ENCODE peak calls at places on chromosomes 6 and 20, in eight cellular contexts. One of them, this sample, is unnamed.

GRCh38 chr20:54601831-54602515 is 126.6 kb downstream of the DOK5 start:
- DNase-seq in lower leg skin: no peak
- DNase-seq in T-helper 2 cell: no peak
- DNase-seq in epithelial cell of esophagus: no peak
- DNase-seq in heart left ventricle: no peak
- DNase-seq in NCI-H1105 treated with DMSO at 0.1 percent for 48 hours: no peak
- DNase-seq in NCI-H82: no peak
- DNase-seq in Daoy: no peak
- DNase-seq in this sample: no peak

GRCh38 chr6:116969211-116969863 is 92.3 kb downstream of the RFX6 start:
- DNase-seq in lower leg skin: no peak
- DNase-seq in T-helper 2 cell: no peak
- DNase-seq in epithelial cell of esophagus: peak; percentile 73
- DNase-seq in heart left ventricle: no peak
- DNase-seq in NCI-H1105 treated with DMSO at 0.1 percent for 48 hours: peak; percentile 74
- DNase-seq in NCI-H82: peak; percentile 76
- DNase-seq in Daoy: peak; percentile 58
- DNase-seq in this sample: no peak

GRCh38 chr6:106185626-106186025 is 99.5 kb downstream of the PRDM1 start:
- DNase-seq in lower leg skin: no peak
- DNase-seq in T-helper 2 cell: no peak
- DNase-seq in epithelial cell of esophagus: no peak
- DNase-seq in heart left ventricle: no peak
- DNase-seq in NCI-H1105 treated with DMSO at 0.1 percent for 48 hours: no peak
- DNase-seq in NCI-H82: no peak
- DNase-seq in Daoy: no peak
- DNase-seq in this sample: no peak

GRCh38 chr20:3744806-3745685 is 12.6 kb downstream of the HSPA12B start:
- DNase-seq in lower leg skin: peak; percentile 92
- DNase-seq in T-helper 2 cell: peak; percentile 74
- DNase-seq in epithelial cell of esophagus: peak; percentile 93
- DNase-seq in heart left ventricle: peak; percentile 72
- DNase-seq in NCI-H1105 treated with DMSO at 0.1 percent for 48 hours: peak; percentile 79
- DNase-seq in NCI-H82: peak; percentile 85
- DNase-seq in Daoy: peak; percentile 65
- DNase-seq in this sample: peak; percentile 72

GRCh38 chr6:168877821-168878282 is 375.8 kb downstream of the THBS2 start:
- DNase-seq in lower leg skin: peak; percentile 78
- DNase-seq in T-helper 2 cell: no peak
- DNase-seq in epithelial cell of esophagus: no peak
- DNase-seq in heart left ventricle: no peak
- DNase-seq in NCI-H1105 treated with DMSO at 0.1 percent for 48 hours: peak; percentile 74
- DNase-seq in NCI-H82: peak; percentile 6
- DNase-seq in Daoy: peak; percentile 13
- DNase-seq in this sample: no peak

GRCh38 chr20:19710336-19710721 is 47.7 kb upstream of the RIN2 start:
- DNase-seq in lower leg skin: no peak
- DNase-seq in T-helper 2 cell: no peak
- DNase-seq in epithelial cell of esophagus: no peak
- DNase-seq in heart left ventricle: no peak
- DNase-seq in NCI-H1105 treated with DMSO at 0.1 percent for 48 hours: no peak
- DNase-seq in NCI-H82: no peak
- DNase-seq in Daoy: no peak
- DNase-seq in this sample: no peak

GRCh38 chr20:11716239-11716944 is 201.3 kb upstream of the BTBD3 start:
- DNase-seq in lower leg skin: no peak
- DNase-seq in T-helper 2 cell: no peak
- DNase-seq in epithelial cell of esophagus: peak; percentile 32
- DNase-seq in heart left ventricle: no peak
- DNase-seq in NCI-H1105 treated with DMSO at 0.1 percent for 48 hours: no peak
- DNase-seq in NCI-H82: peak; percentile 76
- DNase-seq in Daoy: peak; percentile 77
- DNase-seq in this sample: no peak

GRCh38 chr6:147095316-147095715 is 108.9 kb upstream of the STXBP5 start:
- DNase-seq in lower leg skin: no peak
- DNase-seq in T-helper 2 cell: no peak
- DNase-seq in epithelial cell of esophagus: no peak
- DNase-seq in heart left ventricle: no peak
- DNase-seq in NCI-H1105 treated with DMSO at 0.1 percent for 48 hours: no peak
- DNase-seq in NCI-H82: no peak
- DNase-seq in Daoy: no peak
- DNase-seq in this sample: no peak

GRCh38 chr6:138182939-138183791 is 21.4 kb downstream of the ARFGEF3 start:
- DNase-seq in lower leg skin: no peak
- DNase-seq in T-helper 2 cell: no peak
- DNase-seq in epithelial cell of esophagus: no peak
- DNase-seq in heart left ventricle: peak; percentile 24
- DNase-seq in NCI-H1105 treated with DMSO at 0.1 percent for 48 hours: peak; percentile 21
- DNase-seq in NCI-H82: no peak
- DNase-seq in Daoy: no peak
- DNase-seq in this sample: no peak

GRCh38 chr6:104460759-104461530 is 398.8 kb downstream of the HACE1 start:
- DNase-seq in lower leg skin: no peak
- DNase-seq in T-helper 2 cell: no peak
- DNase-seq in epithelial cell of esophagus: no peak
- DNase-seq in heart left ventricle: no peak
- DNase-seq in NCI-H1105 treated with DMSO at 0.1 percent for 48 hours: no peak
- DNase-seq in NCI-H82: no peak
- DNase-seq in Daoy: no peak
- DNase-seq in this sample: no peak

GRCh38 chr6:112337209-112337638 is 9.9 kb upstream of the RFPL4B start:
- DNase-seq in lower leg skin: no peak
- DNase-seq in T-helper 2 cell: no peak
- DNase-seq in epithelial cell of esophagus: peak; percentile 76
- DNase-seq in heart left ventricle: peak; percentile 50
- DNase-seq in NCI-H1105 treated with DMSO at 0.1 percent for 48 hours: peak; percentile 83
- DNase-seq in NCI-H82: peak; percentile 89
- DNase-seq in Daoy: peak; percentile 80
- DNase-seq in this sample: no peak

GRCh38 chr6:96153775-96154174 is 138.0 kb downstream of the FUT9 start:
- DNase-seq in lower leg skin: no peak
- DNase-seq in T-helper 2 cell: no peak
- DNase-seq in epithelial cell of esophagus: no peak
- DNase-seq in heart left ventricle: no peak
- DNase-seq in NCI-H1105 treated with DMSO at 0.1 percent for 48 hours: peak; percentile 18
- DNase-seq in NCI-H82: no peak
- DNase-seq in Daoy: no peak
- DNase-seq in this sample: no peak

GRCh38 chr6:107636486-107636885 is 146.6 kb downstream of the SOBP start:
- DNase-seq in lower leg skin: no peak
- DNase-seq in T-helper 2 cell: no peak
- DNase-seq in epithelial cell of esophagus: no peak
- DNase-seq in heart left ventricle: no peak
- DNase-seq in NCI-H1105 treated with DMSO at 0.1 percent for 48 hours: no peak
- DNase-seq in NCI-H82: no peak
- DNase-seq in Daoy: no peak
- DNase-seq in this sample: no peak

GRCh38 chr6:134703206-134703605 is 246.7 kb downstream of the ALDH8A1 start:
- DNase-seq in lower leg skin: no peak
- DNase-seq in T-helper 2 cell: no peak
- DNase-seq in epithelial cell of esophagus: no peak
- DNase-seq in heart left ventricle: no peak
- DNase-seq in NCI-H1105 treated with DMSO at 0.1 percent for 48 hours: no peak
- DNase-seq in NCI-H82: peak; percentile 37
- DNase-seq in Daoy: no peak
- DNase-seq in this sample: no peak

GRCh38 chr6:127446356-127446755 is 12.8 kb downstream of the KIAA0408 start:
- DNase-seq in lower leg skin: no peak
- DNase-seq in T-helper 2 cell: no peak
- DNase-seq in epithelial cell of esophagus: no peak
- DNase-seq in heart left ventricle: no peak
- DNase-seq in NCI-H1105 treated with DMSO at 0.1 percent for 48 hours: no peak
- DNase-seq in NCI-H82: no peak
- DNase-seq in Daoy: no peak
- DNase-seq in this sample: no peak

GRCh38 chr20:46865824-46866223 is 28.8 kb upstream of the EYA2 start:
- DNase-seq in lower leg skin: no peak
- DNase-seq in T-helper 2 cell: no peak
- DNase-seq in epithelial cell of esophagus: no peak
- DNase-seq in heart left ventricle: no peak
- DNase-seq in NCI-H1105 treated with DMSO at 0.1 percent for 48 hours: no peak
- DNase-seq in NCI-H82: no peak
- DNase-seq in Daoy: no peak
- DNase-seq in this sample: no peak

GRCh38 chr6:31383149-31383548 is 20.2 kb upstream of the MICA start:
- DNase-seq in lower leg skin: no peak
- DNase-seq in T-helper 2 cell: no peak
- DNase-seq in epithelial cell of esophagus: peak; percentile 81
- DNase-seq in heart left ventricle: no peak
- DNase-seq in NCI-H1105 treated with DMSO at 0.1 percent for 48 hours: no peak
- DNase-seq in NCI-H82: no peak
- DNase-seq in Daoy: peak; percentile 62
- DNase-seq in this sample: no peak

GRCh38 chr20:15700147-15700765 is 873.0 kb downstream of the KIF16B start:
- DNase-seq in lower leg skin: no peak
- DNase-seq in T-helper 2 cell: no peak
- DNase-seq in epithelial cell of esophagus: peak; percentile 69
- DNase-seq in heart left ventricle: no peak
- DNase-seq in NCI-H1105 treated with DMSO at 0.1 percent for 48 hours: no peak
- DNase-seq in NCI-H82: no peak
- DNase-seq in Daoy: no peak
- DNase-seq in this sample: no peak

GRCh38 chr6:71446084-71446869 is 157.7 kb downstream of the OGFRL1 start:
- DNase-seq in lower leg skin: no peak
- DNase-seq in T-helper 2 cell: no peak
- DNase-seq in epithelial cell of esophagus: no peak
- DNase-seq in heart left ventricle: no peak
- DNase-seq in NCI-H1105 treated with DMSO at 0.1 percent for 48 hours: no peak
- DNase-seq in NCI-H82: no peak
- DNase-seq in Daoy: no peak
- DNase-seq in this sample: no peak

GRCh38 chr6:140736227-140736626 is 1361.8 kb upstream of the CITED2 start:
- DNase-seq in lower leg skin: no peak
- DNase-seq in T-helper 2 cell: no peak
- DNase-seq in epithelial cell of esophagus: no peak
- DNase-seq in heart left ventricle: no peak
- DNase-seq in NCI-H1105 treated with DMSO at 0.1 percent for 48 hours: no peak
- DNase-seq in NCI-H82: no peak
- DNase-seq in Daoy: no peak
- DNase-seq in this sample: no peak

GRCh38 chr6:112222111-112222726 is 32.1 kb downstream of the LAMA4 start:
- DNase-seq in lower leg skin: no peak
- DNase-seq in T-helper 2 cell: no peak
- DNase-seq in epithelial cell of esophagus: no peak
- DNase-seq in heart left ventricle: no peak
- DNase-seq in NCI-H1105 treated with DMSO at 0.1 percent for 48 hours: no peak
- DNase-seq in NCI-H82: no peak
- DNase-seq in Daoy: peak; percentile 79
- DNase-seq in this sample: no peak

GRCh38 chr6:137518584-137518983 is 24.4 kb upstream of the OLIG3 start:
- DNase-seq in lower leg skin: no peak
- DNase-seq in T-helper 2 cell: no peak
- DNase-seq in epithelial cell of esophagus: no peak
- DNase-seq in heart left ventricle: no peak
- DNase-seq in NCI-H1105 treated with DMSO at 0.1 percent for 48 hours: no peak
- DNase-seq in NCI-H82: no peak
- DNase-seq in Daoy: no peak
- DNase-seq in this sample: no peak

GRCh38 chr20:52103469-52103910 is 88.1 kb downstream of the ZFP64 start:
- DNase-seq in lower leg skin: no peak
- DNase-seq in T-helper 2 cell: no peak
- DNase-seq in epithelial cell of esophagus: peak; percentile 52
- DNase-seq in heart left ventricle: no peak
- DNase-seq in NCI-H1105 treated with DMSO at 0.1 percent for 48 hours: no peak
- DNase-seq in NCI-H82: no peak
- DNase-seq in Daoy: peak; percentile 35
- DNase-seq in this sample: no peak

GRCh38 chr6:18350728-18351127 is 36.4 kb upstream of the RNF144B start:
- DNase-seq in lower leg skin: no peak
- DNase-seq in T-helper 2 cell: no peak
- DNase-seq in epithelial cell of esophagus: peak; percentile 30
- DNase-seq in heart left ventricle: no peak
- DNase-seq in NCI-H1105 treated with DMSO at 0.1 percent for 48 hours: no peak
- DNase-seq in NCI-H82: no peak
- DNase-seq in Daoy: no peak
- DNase-seq in this sample: no peak

GRCh38 chr6:168088161-168089106 is 9.4 kb upstream of the FRMD1 start:
- DNase-seq in lower leg skin: no peak
- DNase-seq in T-helper 2 cell: no peak
- DNase-seq in epithelial cell of esophagus: no peak
- DNase-seq in heart left ventricle: peak; percentile 52
- DNase-seq in NCI-H1105 treated with DMSO at 0.1 percent for 48 hours: no peak
- DNase-seq in NCI-H82: no peak
- DNase-seq in Daoy: no peak
- DNase-seq in this sample: no peak

GRCh38 chr6:166654573-166654972 is 27.5 kb upstream of the RPS6KA2 start:
- DNase-seq in lower leg skin: no peak
- DNase-seq in T-helper 2 cell: no peak
- DNase-seq in epithelial cell of esophagus: no peak
- DNase-seq in heart left ventricle: no peak
- DNase-seq in NCI-H1105 treated with DMSO at 0.1 percent for 48 hours: no peak
- DNase-seq in NCI-H82: no peak
- DNase-seq in Daoy: no peak
- DNase-seq in this sample: no peak

GRCh38 chr6:95387845-95388244 is 189.5 kb upstream of the MANEA start:
- DNase-seq in lower leg skin: no peak
- DNase-seq in T-helper 2 cell: no peak
- DNase-seq in epithelial cell of esophagus: no peak
- DNase-seq in heart left ventricle: no peak
- DNase-seq in NCI-H1105 treated with DMSO at 0.1 percent for 48 hours: no peak
- DNase-seq in NCI-H82: no peak
- DNase-seq in Daoy: no peak
- DNase-seq in this sample: no peak

GRCh38 chr6:15517600-15517999 is 145.2 kb downstream of the DTNBP1 start:
- DNase-seq in lower leg skin: no peak
- DNase-seq in T-helper 2 cell: no peak
- DNase-seq in epithelial cell of esophagus: no peak
- DNase-seq in heart left ventricle: no peak
- DNase-seq in NCI-H1105 treated with DMSO at 0.1 percent for 48 hours: no peak
- DNase-seq in NCI-H82: no peak
- DNase-seq in Daoy: no peak
- DNase-seq in this sample: no peak

GRCh38 chr6:150711584-150712501 is 112.2 kb downstream of the PLEKHG1 start:
- DNase-seq in lower leg skin: no peak
- DNase-seq in T-helper 2 cell: no peak
- DNase-seq in epithelial cell of esophagus: peak; percentile 37
- DNase-seq in heart left ventricle: peak; percentile 47
- DNase-seq in NCI-H1105 treated with DMSO at 0.1 percent for 48 hours: peak; percentile 23
- DNase-seq in NCI-H82: no peak
- DNase-seq in Daoy: no peak
- DNase-seq in this sample: no peak

GRCh38 chr20:56181593-56181992 is 66.9 kb upstream of the MC3R start:
- DNase-seq in lower leg skin: no peak
- DNase-seq in T-helper 2 cell: no peak
- DNase-seq in epithelial cell of esophagus: no peak
- DNase-seq in heart left ventricle: no peak
- DNase-seq in NCI-H1105 treated with DMSO at 0.1 percent for 48 hours: no peak
- DNase-seq in NCI-H82: peak; percentile 28
- DNase-seq in Daoy: no peak
- DNase-seq in this sample: no peak

GRCh38 chr6:11613858-11614257 is 76.3 kb downstream of the TMEM170B start:
- DNase-seq in lower leg skin: peak; percentile 32
- DNase-seq in T-helper 2 cell: no peak
- DNase-seq in epithelial cell of esophagus: peak; percentile 84
- DNase-seq in heart left ventricle: no peak
- DNase-seq in NCI-H1105 treated with DMSO at 0.1 percent for 48 hours: no peak
- DNase-seq in NCI-H82: no peak
- DNase-seq in Daoy: peak; percentile 92
- DNase-seq in this sample: no peak

GRCh38 chr20:31516651-31517050 is 2.4 kb downstream of the HM13 start:
- DNase-seq in lower leg skin: no peak
- DNase-seq in T-helper 2 cell: no peak
- DNase-seq in epithelial cell of esophagus: no peak
- DNase-seq in heart left ventricle: no peak
- DNase-seq in NCI-H1105 treated with DMSO at 0.1 percent for 48 hours: no peak
- DNase-seq in NCI-H82: no peak
- DNase-seq in Daoy: no peak
- DNase-seq in this sample: no peak

GRCh38 chr6:26128013-26128771 is 41.0 kb downstream of the HFE start:
- DNase-seq in lower leg skin: no peak
- DNase-seq in T-helper 2 cell: no peak
- DNase-seq in epithelial cell of esophagus: no peak
- DNase-seq in heart left ventricle: no peak
- DNase-seq in NCI-H1105 treated with DMSO at 0.1 percent for 48 hours: no peak
- DNase-seq in NCI-H82: no peak
- DNase-seq in Daoy: no peak
- DNase-seq in this sample: no peak

GRCh38 chr6:56695702-56696101 is 53.0 kb upstream of the DST start:
- DNase-seq in lower leg skin: no peak
- DNase-seq in T-helper 2 cell: no peak
- DNase-seq in epithelial cell of esophagus: no peak
- DNase-seq in heart left ventricle: no peak
- DNase-seq in NCI-H1105 treated with DMSO at 0.1 percent for 48 hours: no peak
- DNase-seq in NCI-H82: peak; percentile 15
- DNase-seq in Daoy: no peak
- DNase-seq in this sample: no peak

This sample was measured in CD4-positive, alpha-beta T cell.